ENCODE peak calls at places on chromosomes 5 and 9, in five cellular contexts. H, U, P, Y and Q are unnamed samples.

GRCh38 chr9:133794006-133794760 is 56.0 kb upstream of the SARDH start:
- DNase-seq in H (no peak), U (no peak), P (no peak), Y (no peak), Q (no peak)

GRCh38 chr5:150517272-150518152 is 9.6 kb downstream of the NDST1 start:
- DNase-seq in H (peak; percentile 96), U (peak; percentile 98), P (peak; percentile 18), Y (peak; percentile 57), Q (peak; percentile 82)

GRCh38 chr5:151670074-151670686 is 16.5 kb downstream of the SPARC start:
- DNase-seq in H (no peak), U (peak; percentile 78), P (no peak), Y (peak; percentile 66), Q (no peak)

GRCh38 chr5:17123010-17123409 is 94.4 kb upstream of the BASP1 start:
- DNase-seq in H (peak; percentile 14), U (no peak), P (no peak), Y (no peak), Q (no peak)

GRCh38 chr9:98314381-98315066 is 59.1 kb upstream of the TBC1D2 start:
- DNase-seq in H (peak; percentile 39), U (peak; percentile 69), P (no peak), Y (peak; percentile 38), Q (peak; percentile 72)

GRCh38 chr5:125409101-125409495 is 662.7 kb upstream of the ZNF608 start:
- DNase-seq in H (no peak), U (peak; percentile 18), P (no peak), Y (no peak), Q (no peak)

GRCh38 chr5:92242170-92242569 is 859.1 kb upstream of the ARRDC3 start:
- DNase-seq in H (no peak), U (no peak), P (no peak), Y (no peak), Q (no peak)

GRCh38 chr9:27183151-27183550 is 74.1 kb downstream of the TEK start:
- DNase-seq in H (peak; percentile 36), U (no peak), P (no peak), Y (no peak), Q (no peak)

GRCh38 chr5:6607559-6607936 is 25.3 kb downstream of the NSUN2 start:
- DNase-seq in H (no peak), U (no peak), P (no peak), Y (no peak), Q (no peak)

GRCh38 chr9:128153947-128154695 is 4.9 kb downstream of the LCN2 start:
- DNase-seq in H (no peak), U (no peak), P (no peak), Y (no peak), Q (peak; percentile 31)

GRCh38 chr9:99852617-99853016 is 30.9 kb downstream of the NR4A3 start:
- DNase-seq in H (no peak), U (no peak), P (no peak), Y (no peak), Q (no peak)

GRCh38 chr9:88954073-88954472 is 37.2 kb upstream of the S1PR3 start:
- DNase-seq in H (peak; percentile 89), U (peak; percentile 26), P (no peak), Y (no peak), Q (no peak)

GRCh38 chr5:116358911-116359418 is 215.7 kb downstream of the SEMA6A start:
- DNase-seq in H (no peak), U (no peak), P (no peak), Y (no peak), Q (no peak)

GRCh38 chr5:122517091-122517490 is 205.1 kb downstream of the SNCAIP start:
- DNase-seq in H (no peak), U (no peak), P (no peak), Y (no peak), Q (no peak)

GRCh38 chr5:77400645-77401044 is 91.5 kb downstream of the WDR41 start:
- DNase-seq in H (no peak), U (peak; percentile 17), P (no peak), Y (no peak), Q (no peak)

GRCh38 chr5:56426658-56427057 is 193.5 kb upstream of the ANKRD55 start:
- DNase-seq in H (no peak), U (no peak), P (no peak), Y (no peak), Q (no peak)

GRCh38 chr5:128494516-128494915 is 43.5 kb downstream of the FBN2 start:
- DNase-seq in H (no peak), U (no peak), P (no peak), Y (no peak), Q (no peak)

GRCh38 chr5:145587308-145588071 is 247.7 kb downstream of the PRELID2 start:
- DNase-seq in H (peak; percentile 96), U (peak; percentile 93), P (peak; percentile 94), Y (peak; percentile 78), Q (no peak)

GRCh38 chr5:172436874-172437369 is 17.4 kb downstream of the SH3PXD2B start:
- DNase-seq in H (no peak), U (no peak), P (no peak), Y (no peak), Q (no peak)
- H3K27ac ChIP-seq in H (no peak overlapping the region), U (no peak overlapping the region), P (no peak overlapping the region), Y (peak overlapping the region; percentile 45), Q (no peak overlapping the region)

GRCh38 chr9:129493714-129494047 is 127.2 kb downstream of the C9orf50 start:
- DNase-seq in H (no peak), U (no peak), P (no peak), Y (no peak), Q (no peak)

GRCh38 chr9:129489838-129490582 is 130.9 kb downstream of the C9orf50 start:
- DNase-seq in H (no peak), U (peak; percentile 45), P (no peak), Y (no peak), Q (no peak)

GRCh38 chr9:129490583-129491485 is 130.1 kb downstream of the C9orf50 start:
- DNase-seq in H (no peak), U (no peak), P (no peak), Y (peak; percentile 61), Q (no peak)

GRCh38 chr9:129493002-129493713 is 127.7 kb downstream of the C9orf50 start:
- DNase-seq in H (no peak), U (no peak), P (no peak), Y (no peak), Q (no peak)

GRCh38 chr9:129491486-129491855 is 129.4 kb downstream of the C9orf50 start:
- DNase-seq in H (no peak), U (no peak), P (no peak), Y (peak; percentile 61), Q (peak; percentile 83)
- H3K27ac ChIP-seq in H (peak overlapping the region; percentile 31), U (peak overlapping the region; percentile 99), P (peak overlapping the region; percentile 100), Y (peak overlapping the region; percentile 100), Q (peak overlapping the region; percentile 99)

GRCh38 chr5:180338001-180338707 is 15.0 kb downstream of the GFPT2 start:
- DNase-seq in H (no peak), U (no peak), P (no peak), Y (no peak), Q (peak; percentile 13)
- H3K27ac ChIP-seq in H (no peak overlapping the region), U (no peak overlapping the region), P (no peak overlapping the region), Y (no peak overlapping the region), Q (no peak overlapping the region)

GRCh38 chr5:143343042-143343441 is 60.4 kb downstream of the NR3C1 start:
- DNase-seq in H (no peak), U (no peak), P (no peak), Y (no peak), Q (no peak)

GRCh38 chr5:143342607-143343006 is 60.9 kb downstream of the NR3C1 start:
- DNase-seq in H (no peak), U (no peak), P (no peak), Y (no peak), Q (no peak)

GRCh38 chr5:143338658-143339366 is 64.7 kb downstream of the NR3C1 start:
- DNase-seq in H (peak; percentile 33), U (peak; percentile 82), P (no peak), Y (no peak), Q (no peak)

GRCh38 chr5:143341807-143342570 is 61.5 kb downstream of the NR3C1 start:
- DNase-seq in H (peak; percentile 64), U (peak; percentile 84), P (peak; percentile 21), Y (no peak), Q (no peak)

GRCh38 chr5:143340891-143341685 is 62.4 kb downstream of the NR3C1 start:
- DNase-seq in H (peak; percentile 51), U (peak; percentile 28), P (no peak), Y (no peak), Q (no peak)
- H3K27ac ChIP-seq in H (peak overlapping the region; percentile 49), U (no peak overlapping the region), P (no peak overlapping the region), Y (no peak overlapping the region), Q (no peak overlapping the region)